ENCODE peak calls at places on chromosomes 11 and 22, in ten cellular contexts. H is skeletal muscle cell; F is NCI-H1436 treated with DMSO at 0.1 percent for 48 hours; O is activated naive CD4-positive, alpha-beta T cell treated with anti-CD3 and anti-CD28 coated beads for 36 hours; P is Right ventricle myocardium superior; L is activated gamma-delta T cell treated with Interleukin-2 at 50 U/mL for 16 hours; S is activated T-cell treated with anti-CD3 and anti-CD28 coated beads, Interleukin-2, amount 50 U/mL, for 72 hours; K is iPS DF 19.7; T is glutamatergic neuron; B is activated T-helper 1 cell treated with anti-CD3 and anti-CD28 coated beads, Interleukin-12 subunit alpha, Interleukin-12 subunit beta, Interleukin-2, Interleukin-4 antibody, amounts not matched to agents 30 ng/mL and 10 ng/mL and 1 ng/mL, durations not matched to agents 14 hours and 24 hours and 36 hours. E is an unnamed sample.

GRCh38 chr22:43883012-43883661 is 8.7 kb downstream of the PNPLA5 start:
- DNase-seq in F (peak), S (peak), K (peak), T (peak), H (no peak), B (peak), L (peak), P (peak), O (peak), E (peak)

GRCh38 chr22:49976439-49977175 is 16.0 kb downstream of the PIM3 start:
- DNase-seq in P (no peak), L (peak), F (no peak), S (peak), O (peak), T (no peak), K (no peak), B (peak), H (no peak), E (peak)

GRCh38 chr11:133977067-133977681 is 20.4 kb upstream of the IGSF9B start:
- DNase-seq in S (no peak), O (no peak), B (no peak), T (no peak), L (no peak), F (no peak), H (no peak), P (no peak), K (no peak), E (peak)

GRCh38 chr22:20567371-20567847 is 60.0 kb downstream of the MED15 start:
- DNase-seq in F (no peak), K (no peak), T (no peak), B (no peak), S (peak), L (no peak), O (no peak), H (no peak), P (peak), E (no peak)

GRCh38 chr11:86916330-86916729 is 38.9 kb downstream of the FZD4 start:
- DNase-seq in P (no peak), K (no peak), T (no peak), S (no peak), H (no peak), L (no peak), F (no peak), O (no peak), B (no peak), E (no peak)

GRCh38 chr11:32426192-32426591 is 9.1 kb downstream of the WT1 start:
- DNase-seq in S (no peak), B (no peak), H (no peak), L (no peak), K (no peak), P (no peak), F (no peak), T (peak), O (no peak), E (no peak)

GRCh38 chr11:62449451-62449851 is 30.6 kb downstream of the SCGB1A1 start:
- DNase-seq in B (no peak), H (no peak), T (no peak), O (no peak), S (no peak), L (no peak), K (no peak), P (no peak), F (no peak), E (no peak)

GRCh38 chr22:20291604-20292063 is 23.5 kb upstream of the RTN4R start:
- DNase-seq in L (no peak), T (no peak), S (no peak), H (no peak), F (no peak), P (no peak), B (no peak), K (no peak), O (no peak), E (no peak)

GRCh38 chr11:45997599-45997998 is 75.1 kb downstream of the LARGE2 start:
- DNase-seq in F (no peak), K (no peak), H (no peak), T (no peak), O (no peak), B (no peak), P (no peak), L (no peak), S (no peak), E (no peak)

GRCh38 chr11:3102641-3102921 is 45.4 kb upstream of the CARS1 start:
- DNase-seq in T (no peak), P (no peak), H (no peak), O (no peak), F (no peak), S (no peak), L (no peak), K (no peak), B (no peak), E (no peak)

GRCh38 chr22:47194476-47195155 is 432.2 kb downstream of the TBC1D22A start:
- DNase-seq in T (no peak), O (no peak), S (no peak), L (no peak), H (no peak), F (no peak), B (no peak), K (no peak), P (no peak), E (no peak)

GRCh38 chr22:43173976-43174720 is 12.8 kb downstream of the TTLL12 start:
- DNase-seq in S (no peak), L (no peak), F (no peak), H (no peak), T (no peak), K (no peak), B (no peak), P (peak), O (no peak), E (no peak)

GRCh38 chr11:93481279-93481678 is 61.9 kb downstream of the SMCO4 start:
- DNase-seq in T (no peak), S (no peak), B (no peak), O (no peak), P (no peak), L (no peak), H (no peak), K (no peak), F (no peak), E (no peak)

GRCh38 chr11:3340025-3340424 is 38.9 kb downstream of the ZNF195 start:
- DNase-seq in T (no peak), S (no peak), K (no peak), P (no peak), B (no peak), F (no peak), L (no peak), O (no peak), H (peak), E (no peak)

GRCh38 chr11:2308713-2309112 is 6.9 kb downstream of the TSPAN32 start:
- DNase-seq in P (peak), B (no peak), F (no peak), L (no peak), H (no peak), S (no peak), K (no peak), O (no peak), T (no peak), E (no peak)

GRCh38 chr22:27780161-27780575 is 21.4 kb downstream of the MN1 start:
- DNase-seq in L (no peak), S (no peak), F (no peak), O (no peak), H (no peak), P (peak), B (no peak), T (no peak), K (no peak), E (no peak)

GRCh38 chr22:42697542-42698013 is 23.1 kb downstream of the A4GALT start:
- DNase-seq in T (no peak), P (peak), L (no peak), H (peak), K (no peak), F (no peak), O (no peak), B (no peak), S (no peak), E (no peak)

GRCh38 chr11:134120143-134120850 is 51.4 kb downstream of the JAM3 start:
- DNase-seq in F (no peak), K (no peak), P (peak), T (peak), L (no peak), S (no peak), B (no peak), O (no peak), H (peak), E (no peak)

GRCh38 chr11:120522736-120523135 is 11.2 kb downstream of the GRIK4 start:
- DNase-seq in T (no peak), P (peak), H (no peak), S (no peak), O (no peak), K (no peak), F (no peak), B (no peak), L (no peak), E (no peak)

GRCh38 chr11:76523786-76524436 is 79.1 kb downstream of the EMSY start:
- DNase-seq in T (no peak), P (no peak), K (no peak), O (no peak), L (no peak), F (no peak), S (no peak), H (no peak), B (no peak), E (no peak)

GRCh38 chr11:60825790-60826189 is 16.1 kb upstream of the CCDC86 start:
- DNase-seq in H (no peak), K (no peak), P (no peak), T (no peak), B (no peak), O (no peak), S (no peak), F (no peak), L (no peak), E (no peak)

GRCh38 chr11:67584205-67584880 is 731 bp downstream of the GSTP1 start:
- DNase-seq in L (no peak), B (peak), H (no peak), O (peak), F (no peak), T (peak), K (no peak), S (no peak), P (peak), E (peak)

GRCh38 chr11:68256331-68256741 is 15.4 kb downstream of the C11orf24 start:
- DNase-seq in H (no peak), T (no peak), K (no peak), P (no peak), F (no peak), L (no peak), O (no peak), B (no peak), S (no peak), E (no peak)

GRCh38 chr11:107719557-107720304 is 7.9 kb upstream of the SLN start:
- DNase-seq in H (no peak), O (no peak), P (no peak), K (no peak), T (no peak), F (no peak), B (no peak), S (no peak), L (no peak), E (no peak)

GRCh38 chr11:83159901-83160865 is 3.3 kb downstream of the PCF11 start:
- DNase-seq in F (no peak), K (no peak), P (no peak), T (no peak), B (no peak), S (no peak), O (peak), L (no peak), H (no peak), E (no peak)

GRCh38 chr11:111422494-111423249 is 43.6 kb upstream of the POU2AF1 start:
- DNase-seq in H (no peak), F (peak), S (peak), K (peak), B (peak), P (peak), O (peak), T (peak), L (peak), E (peak)

GRCh38 chr22:44931766-44932165 is 78.0 kb downstream of the PHF21B start:
- DNase-seq in T (no peak), O (no peak), K (no peak), L (no peak), F (no peak), B (no peak), S (no peak), H (no peak), P (peak), E (no peak)

GRCh38 chr11:70509476-70509875 is 111.1 kb downstream of the CTTN start:
- DNase-seq in O (no peak), P (peak), B (no peak), F (no peak), T (no peak), H (no peak), L (no peak), S (no peak), K (no peak), E (no peak)

GRCh38 chr11:126172596-126173038 is 38.8 kb downstream of the RPUSD4 start:
- DNase-seq in B (no peak), P (no peak), O (no peak), S (no peak), H (no peak), L (no peak), F (no peak), K (no peak), T (no peak), E (no peak)